ENCODE peak calls at places on chromosomes 11 and 22, in six cellular contexts. R is Calu3, E is IMR-90, D is glutamatergic neuron, O is astrocyte, M is right lobe of liver. W is an unnamed sample.

GRCh38 chr11:3197878-3198528 is 20.6 kb downstream of the MRGPRG start:
- DNase-seq in R (no peak), E (no peak), D (no peak), O (no peak), M (no peak), W (no peak)

GRCh38 chr11:78310500-78310909 is 107.1 kb downstream of the GAB2 start:
- DNase-seq in R (no peak), E (peak), D (no peak), O (peak), M (peak), W (no peak)

GRCh38 chr11:60195923-60196368 is 13.1 kb upstream of the MS4A6A start:
- DNase-seq in R (no peak), E (no peak), D (no peak), O (no peak), M (no peak), W (no peak)

GRCh38 chr11:64218628-64219353 is 7.2 kb downstream of the TRPT1 start:
- DNase-seq in R (no peak), E (no peak), D (no peak), O (no peak), M (peak), W (no peak)

GRCh38 chr11:12542186-12542935 is 131.9 kb upstream of the TEAD1 start:
- DNase-seq in R (no peak), E (no peak), D (no peak), O (no peak), M (no peak), W (peak)

GRCh38 chr11:114684636-114685035 is 6.3 kb downstream of the NXPE2 start:
- DNase-seq in R (no peak), E (no peak), D (no peak), O (no peak), M (no peak), W (no peak)

GRCh38 chr11:132734217-132734616 is 798.1 kb downstream of the OPCML start:
- DNase-seq in R (no peak), E (peak), D (no peak), O (peak), M (no peak), W (no peak)

GRCh38 chr22:41939981-41940852 is 6.7 kb downstream of the CENPM start:
- DNase-seq in R (peak), E (no peak), D (no peak), O (no peak), M (no peak), W (no peak)

GRCh38 chr22:36220457-36220921 is 18.8 kb downstream of the APOL2 start:
- DNase-seq in R (no peak), E (peak), D (no peak), O (peak), M (no peak), W (no peak)

GRCh38 chr11:44559207-44559943 is 6.1 kb upstream of the CD82 start:
- DNase-seq in R (no peak), E (no peak), D (no peak), O (no peak), M (peak), W (no peak)

GRCh38 chr11:98955551-98955950 is 65.2 kb upstream of the CNTN5 start:
- DNase-seq in R (no peak), E (no peak), D (no peak), O (no peak), M (no peak), W (no peak)

DNA sequence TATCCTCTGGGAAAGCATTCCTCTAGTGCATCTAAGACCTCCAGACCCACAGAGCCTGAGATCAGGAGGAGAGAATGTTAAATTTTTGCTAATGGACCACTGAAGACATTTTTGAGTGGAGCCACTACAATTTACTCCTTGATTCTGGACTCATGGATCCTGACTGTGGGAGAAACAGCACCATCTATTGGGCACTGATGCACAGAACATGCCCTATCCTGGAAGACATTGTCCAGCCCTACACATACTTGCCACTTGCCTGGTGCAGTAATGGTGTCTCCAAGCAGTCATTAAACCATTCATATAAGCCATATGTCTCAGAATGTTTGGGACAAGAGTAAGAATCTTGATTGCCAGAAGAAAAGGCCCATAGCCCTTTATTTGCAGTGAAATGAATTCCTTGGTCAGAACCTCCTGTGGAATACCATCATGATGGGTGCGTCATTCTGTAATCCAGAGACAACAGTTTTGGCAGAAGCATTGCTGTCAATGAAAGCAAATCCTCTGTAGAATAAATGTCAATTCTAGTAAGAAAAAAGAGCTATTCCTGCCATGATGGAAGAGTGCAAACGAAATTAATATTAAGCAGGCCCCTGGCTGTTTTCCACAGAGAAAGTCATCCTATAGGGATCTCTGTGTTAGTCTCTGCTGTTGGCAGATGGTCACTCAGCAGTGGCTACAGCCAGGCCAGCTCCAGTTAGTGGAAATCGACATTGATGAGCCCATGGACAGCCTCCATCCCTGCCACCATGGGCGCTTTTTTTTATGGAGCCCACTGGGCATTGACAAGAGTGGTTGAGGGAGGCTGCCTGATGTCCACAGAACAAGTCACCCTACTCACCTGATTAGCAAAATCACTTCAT is 43.5 kb downstream of the GGTLC2 start:
- DNase-seq in R (peak), E (peak), D (peak), O (peak), M (no peak), W (no peak)
- TF ChIP-seq CTCF in R (peak), E (peak), D (peak), O (peak), M (peak), W (peak)

GRCh38 chr11:65744699-65745042 is 24.1 kb upstream of the RNASEH2C start:
- DNase-seq in R (no peak), E (no peak), D (no peak), O (no peak), M (no peak), W (no peak)
- TF ChIP-seq CTCF in R (no peak), E (no peak), D (no peak), O (no peak), M (no peak), W (no peak)

GRCh38 chr11:117509543-117509942 is 181.9 kb downstream of the CEP164 start:
- DNase-seq in R (no peak), E (no peak), D (no peak), O (no peak), M (no peak), W (no peak)
- TF ChIP-seq CTCF in R (no peak), E (no peak), D (no peak), O (no peak), M (no peak), W (no peak)

GRCh38 chr11:62267050-62267449 is 2.9 kb upstream of the SCGB2A2 start:
- DNase-seq in R (no peak), E (no peak), D (no peak), O (no peak), M (no peak), W (no peak)

GRCh38 chr11:62273284-62273683 is 3.3 kb downstream of the SCGB2A2 start:
- DNase-seq in R (no peak), E (no peak), D (no peak), O (no peak), M (no peak), W (no peak)

GRCh38 chr11:62267576-62267975 is 2.4 kb upstream of the SCGB2A2 start:
- DNase-seq in R (no peak), E (no peak), D (no peak), O (no peak), M (no peak), W (no peak)

GRCh38 chr11:62266558-62266957 is 3.4 kb upstream of the SCGB2A2 start:
- DNase-seq in R (no peak), E (peak), D (no peak), O (peak), M (no peak), W (no peak)

GRCh38 chr11:62269654-62270278 is at the start of gene SCGB2A2:
- DNase-seq in R (peak), E (no peak), D (no peak), O (no peak), M (no peak), W (no peak)
- TF ChIP-seq CTCF in R (peak), E (no peak), D (no peak), O (no peak), M (no peak), W (no peak)

DNA sequence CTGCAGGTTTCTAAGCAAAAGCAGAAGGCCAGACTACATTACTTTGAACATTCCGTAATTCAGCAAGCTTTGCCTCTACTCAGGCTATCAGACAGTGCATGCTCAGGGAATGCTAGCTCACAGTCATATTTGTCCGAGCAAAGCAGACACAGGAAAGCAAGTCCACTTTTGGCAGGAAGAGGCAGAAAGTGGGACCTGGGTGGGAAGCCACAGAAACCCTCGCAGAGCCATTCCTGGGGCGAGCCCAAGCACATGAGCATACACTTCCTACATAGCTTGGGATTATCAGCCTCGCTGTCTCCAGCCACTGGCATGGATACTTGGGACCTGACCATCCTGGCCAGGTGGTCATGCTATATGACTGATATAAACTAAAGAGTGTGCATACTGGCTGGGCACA is 113.3 kb downstream of the TRIM29 start:
- DNase-seq in R (no peak), E (no peak), D (no peak), O (no peak), M (no peak), W (peak)
- TF ChIP-seq CTCF in R (no peak), E (no peak), D (no peak), O (no peak), M (no peak), W (no peak)

DNA sequence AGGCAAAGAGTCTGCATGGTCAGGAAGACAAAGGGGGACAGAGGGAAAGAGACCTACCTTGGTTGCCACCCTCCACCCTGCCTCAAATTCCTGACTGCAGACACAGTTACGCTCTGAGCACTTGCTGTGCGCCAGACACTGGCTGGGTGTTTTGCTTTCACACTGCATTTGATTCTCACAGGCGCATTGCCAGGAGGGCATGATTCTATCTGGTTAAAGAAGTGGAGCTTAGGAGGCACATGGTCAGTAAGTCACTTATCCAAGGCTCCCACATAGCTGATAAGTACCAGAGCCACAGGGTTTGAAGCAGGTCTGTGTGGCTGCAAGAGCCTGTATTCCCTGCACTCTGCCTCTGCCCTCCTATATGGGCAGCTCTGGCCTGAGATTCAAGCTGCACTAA is 103.9 kb downstream of the TIMP3 start:
- DNase-seq in R (no peak), E (no peak), D (no peak), O (no peak), M (no peak), W (no peak)
- TF ChIP-seq CTCF in R (no peak), E (no peak), D (no peak), O (no peak), M (no peak), W (no peak)

DNA sequence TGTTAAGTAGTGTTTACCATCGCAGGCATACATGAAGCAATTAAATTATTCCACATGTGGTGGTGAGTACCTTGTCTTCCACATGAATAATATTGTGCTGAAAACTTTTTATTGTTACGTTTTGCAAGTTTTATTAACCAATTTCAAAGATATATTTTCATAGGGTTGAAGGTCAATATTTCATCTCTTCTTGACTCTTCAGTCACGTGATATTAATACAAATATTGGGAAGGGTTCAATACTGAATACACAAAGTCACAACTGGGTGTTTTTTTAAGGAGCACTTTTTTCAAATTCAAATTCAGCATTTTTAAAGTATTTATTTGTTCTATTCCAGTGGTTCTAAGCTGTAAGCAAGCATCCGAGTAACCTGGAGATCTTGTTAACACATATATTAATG is 348.9 kb downstream of the LRRC4C start:
- DNase-seq in R (no peak), E (no peak), D (no peak), O (no peak), M (no peak), W (no peak)
- TF ChIP-seq CTCF in R (no peak), E (no peak), D (no peak), O (no peak), M (no peak), W (no peak)

GRCh38 chr11:93784152-93784934 is at the start of gene MED17:
- DNase-seq in R (peak), E (peak), D (peak), O (peak), M (peak), W (peak)
- TF ChIP-seq CTCF in R (no peak), E (peak), D (peak), O (peak), M (peak), W (peak)

GRCh38 chr22:29837780-29838598 is at the start of gene ASCC2:
- DNase-seq in R (peak), E (peak), D (peak), O (peak), M (peak), W (peak)
- TF ChIP-seq CTCF in R (no peak), E (no peak), D (no peak), O (no peak), M (peak), W (no peak)

DNA sequence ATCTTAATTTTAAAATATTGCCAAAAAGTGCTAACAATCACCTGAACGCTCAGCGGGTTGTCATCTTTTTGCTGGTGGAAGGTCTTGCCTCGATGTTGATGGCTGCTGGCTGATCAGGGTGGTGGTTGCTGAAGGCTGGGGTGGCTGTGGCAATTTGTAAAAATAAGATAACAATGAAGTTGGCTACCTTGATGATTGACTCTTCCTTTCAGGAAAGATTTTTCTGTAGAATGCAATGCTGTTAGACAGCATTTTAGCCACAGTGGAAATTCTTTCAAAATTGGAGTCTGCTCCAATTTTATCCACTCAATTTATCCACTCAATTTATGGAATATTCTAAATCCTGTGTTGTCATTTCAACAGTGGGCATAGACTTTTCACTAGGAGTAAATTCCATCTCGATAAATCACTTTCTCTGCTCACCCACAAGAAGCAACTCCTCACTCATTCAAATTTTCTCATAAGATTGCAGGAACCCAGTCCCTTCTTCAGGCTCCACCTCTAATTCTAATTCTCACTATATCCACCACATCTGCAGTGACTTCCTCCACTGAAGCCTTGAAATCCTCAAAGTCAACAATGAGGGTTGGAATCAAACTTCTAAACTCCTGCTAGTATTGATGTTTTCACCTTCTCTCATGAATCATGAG is 78.8 kb downstream of the LINC01488 start:
- DNase-seq in R (no peak), E (no peak), D (no peak), O (peak), M (no peak), W (no peak)
- TF ChIP-seq CTCF in R (no peak), E (no peak), D (no peak), O (no peak), M (no peak), W (no peak)

W was measured in osteocyte.